ENCODE peak calls at places on chromosomes 3 and 15, in six cellular contexts. A is endothelial cell of umbilical vein, E is IMR-90, C is tibial nerve, K is HepG2, G is NB4. Y is an unnamed sample.

GRCh38 chr3:126677862-126678549 is 23.1 kb upstream of the TXNRD3 start:
- DNase-seq in G (no peak), C (no peak), K (no peak), A (no peak), E (no peak), Y (no peak)

GRCh38 chr3:10554236-10554611 is 48.8 kb upstream of the ATP2B2 start:
- DNase-seq in K (no peak), E (no peak), C (no peak), A (no peak), G (no peak), Y (peak; percentile 67)

GRCh38 chr15:70358871-70359647 is 261.3 kb upstream of the TLE3 start:
- DNase-seq in G (no peak), K (no peak), C (no peak), A (no peak), E (no peak), Y (peak; percentile 56)

GRCh38 chr3:195407511-195408409 is 35.1 kb downstream of the ACAP2 start:
- DNase-seq in K (no peak), E (no peak), A (no peak), G (peak; percentile 15), C (no peak), Y (no peak)

GRCh38 chr15:25847066-25847465 is 16.1 kb downstream of the ATP10A start:
- DNase-seq in A (no peak), C (no peak), K (no peak), G (no peak), E (no peak), Y (no peak)

GRCh38 chr15:79849789-79850188 is 47.0 kb downstream of the MTHFS start:
- DNase-seq in C (no peak), K (peak; percentile 12), G (peak; percentile 54), A (peak; percentile 40), E (peak; percentile 52), Y (no peak)

GRCh38 chr15:90191795-90192494 is 9.2 kb upstream of the SEMA4B start:
- DNase-seq in E (no peak), G (peak; percentile 49), C (peak; percentile 49), K (peak; percentile 90), A (no peak), Y (peak; percentile 93)

GRCh38 chr15:37888356-37888755 is 46.1 kb upstream of the TMCO5A start:
- DNase-seq in C (no peak), G (no peak), E (peak; percentile 16), K (no peak), A (no peak), Y (no peak)

GRCh38 chr15:22960126-22960525 is 20.0 kb downstream of the CYFIP1 start:
- DNase-seq in K (no peak), G (no peak), A (no peak), C (no peak), E (no peak), Y (no peak)

GRCh38 chr15:91193059-91193715 is 93.1 kb downstream of the SV2B start:
- DNase-seq in A (no peak), K (no peak), E (no peak), C (no peak), G (no peak), Y (no peak)

GRCh38 chr15:90819390-90819789 is 49.0 kb upstream of the FURIN start:
- DNase-seq in C (no peak), G (peak; percentile 49), E (no peak), A (no peak), K (no peak), Y (no peak)

GRCh38 chr15:70062321-70062956 is 35.3 kb downstream of the TLE3 start:
- DNase-seq in A (peak; percentile 60), K (no peak), E (peak; percentile 90), C (peak; percentile 70), G (no peak), Y (peak; percentile 90)

GRCh38 chr3:64016941-64017620 is 6.2 kb downstream of the PSMD6 start:
- DNase-seq in C (no peak), A (no peak), K (no peak), E (no peak), G (no peak), Y (no peak)

GRCh38 chr15:100890059-100890720 is 10.6 kb downstream of the ALDH1A3 start:
- DNase-seq in C (no peak), K (no peak), G (no peak), A (peak; percentile 40), E (no peak), Y (no peak)

GRCh38 chr3:185455860-185456259 is 43.0 kb downstream of the TMEM41A start:
- DNase-seq in A (no peak), K (no peak), E (no peak), C (no peak), G (no peak), Y (no peak)

GRCh38 chr3:12963869-12964712 is 109.1 kb downstream of the IQSEC1 start:
- DNase-seq in C (no peak), K (peak; percentile 59), E (peak; percentile 43), A (peak; percentile 70), G (no peak), Y (peak; percentile 47)

GRCh38 chr3:129607391-129608068 is 1.1 kb upstream of the PLXND1 start:
- DNase-seq in E (no peak), C (no peak), G (no peak), K (no peak), A (peak; percentile 50), Y (no peak)
- H3K4me3 ChIP-seq in E (peak overlapping the region; percentile 63), C (peak overlapping the region; percentile 84), G (no peak overlapping the region), K (peak overlapping the region; percentile 77), A (no peak overlapping the region), Y (peak overlapping the region; percentile 44)

GRCh38 chr15:75921732-75922703 is 18.3 kb downstream of the FBXO22 start:
- DNase-seq in E (peak; percentile 83), G (peak; percentile 78), A (peak; percentile 77), K (peak; percentile 51), C (peak; percentile 21), Y (peak; percentile 68)
- TF ChIP-seq CTCF in E (peak; percentile 58), G (peak; percentile 40), A (peak; percentile 44), K (peak; percentile 55), C (no peak), Y (no peak)

DNA sequence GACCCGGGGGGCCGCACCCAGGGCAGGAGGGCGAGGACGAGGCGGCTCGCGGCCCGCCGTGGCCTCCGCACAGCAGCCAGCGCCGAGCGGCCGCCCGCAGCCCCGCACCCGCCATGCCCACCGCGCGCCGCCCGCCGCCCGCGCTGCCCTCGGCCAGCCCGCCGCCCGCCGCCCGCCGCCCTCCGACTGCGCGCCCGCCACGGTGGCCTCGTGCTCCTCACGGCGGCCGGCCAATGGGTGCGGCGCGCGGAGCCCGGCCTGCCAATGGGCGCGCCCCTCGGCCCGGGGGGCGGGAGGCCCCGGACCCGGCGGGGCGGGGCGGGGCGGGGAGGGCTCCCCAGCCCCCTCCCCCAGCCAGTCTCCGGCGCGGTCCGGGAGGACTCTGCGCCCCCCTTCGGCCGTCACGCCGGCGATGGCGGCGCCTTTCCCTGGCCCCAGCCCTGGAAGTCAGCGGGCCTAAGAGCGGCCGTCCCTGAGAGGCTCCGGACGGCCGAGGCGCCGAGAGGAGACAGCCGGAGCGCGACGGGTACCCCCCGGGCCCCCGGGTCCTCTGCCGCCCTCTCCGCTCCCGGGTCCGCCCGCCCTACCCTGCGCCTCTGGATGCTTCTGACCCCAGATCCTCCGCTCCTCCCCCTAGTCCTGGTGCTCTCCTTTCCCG is at the start of gene NT5DC2:
- DNase-seq in C (peak; percentile 48), E (peak; percentile 56), G (peak; percentile 87), K (peak; percentile 46), A (peak; percentile 58), Y (no peak)
- TF ChIP-seq POLR2A in C (no peak), E (no peak), G (no peak), K (no peak), A (peak; percentile 52), Y (no peak)

DNA sequence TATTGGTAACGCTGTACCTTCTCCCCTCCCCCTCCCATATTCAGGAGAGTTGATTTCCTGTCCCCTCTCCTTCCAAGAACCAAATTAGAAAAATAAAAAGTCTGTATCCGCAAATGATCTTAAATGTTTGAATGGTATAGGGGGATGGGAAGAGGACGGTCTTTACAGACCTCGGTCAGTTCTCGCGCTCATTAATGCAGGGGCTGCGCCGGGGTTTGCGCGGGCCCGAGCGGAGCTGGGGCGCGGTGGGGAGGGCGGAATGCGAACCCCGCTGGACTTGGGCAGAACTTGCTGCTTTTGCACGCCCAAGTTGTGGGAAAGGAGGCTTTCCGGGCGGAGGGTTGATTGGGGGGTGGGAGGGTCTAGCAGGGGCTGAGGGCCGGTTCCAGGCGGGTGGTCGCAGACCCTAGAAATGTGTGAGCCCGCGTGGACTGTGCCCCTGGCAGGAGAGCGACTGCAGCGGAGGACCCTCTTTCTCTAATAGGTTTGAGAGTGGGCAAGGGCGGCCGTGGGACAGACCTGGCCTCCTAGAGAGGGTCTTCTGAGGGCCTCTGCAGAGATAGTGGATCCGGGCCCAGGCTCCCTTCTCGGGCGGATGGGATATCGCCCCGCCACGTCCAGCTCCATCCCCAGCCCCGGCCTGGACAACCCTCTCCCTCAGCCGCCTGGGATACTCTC is 11.1 kb downstream of the NR2F2 start:
- DNase-seq in G (no peak), A (peak; percentile 50), K (no peak), C (no peak), E (no peak), Y (no peak)
- H3K4me3 ChIP-seq in G (no peak overlapping the region), A (peak overlapping the region; percentile 74), K (no peak overlapping the region), C (peak overlapping the region; percentile 75), E (peak overlapping the region; percentile 46), Y (no peak overlapping the region)

GRCh38 chr3:123884258-123884831 is at the start of gene MYLK:
- DNase-seq in C (no peak), A (peak; percentile 71), E (peak; percentile 95), G (peak; percentile 79), K (peak; percentile 65), Y (no peak)
- TF ChIP-seq CTCF in C (no peak), A (no peak), E (no peak), G (no peak), K (no peak), Y (no peak)

GRCh38 chr3:100994809-100995208 is 1.6 kb upstream of the ABI3BP start:
- DNase-seq in G (no peak), A (no peak), K (no peak), E (no peak), C (no peak), Y (no peak)

GRCh38 chr3:100994187-100994586 is 966 bp upstream of the ABI3BP start:
- DNase-seq in E (no peak), K (no peak), G (no peak), A (no peak), C (no peak), Y (no peak)

GRCh38 chr3:100988080-100988479 is 5.1 kb downstream of the ABI3BP start:
- DNase-seq in E (no peak), A (no peak), K (no peak), C (no peak), G (no peak), Y (no peak)

GRCh38 chr3:100992086-100993033 is 861 bp downstream of the ABI3BP start:
- DNase-seq in K (no peak), G (no peak), C (no peak), E (peak; percentile 55), A (peak; percentile 88), Y (no peak)

GRCh38 chr3:100993309-100993708 is at the start of gene ABI3BP:
- DNase-seq in C (peak; percentile 56), A (peak; percentile 91), E (peak; percentile 89), G (peak; percentile 5), K (no peak), Y (peak; percentile 63)
- TF ChIP-seq POLR2A in C (no peak), A (peak; percentile 74), E (no peak), G (no peak), K (no peak), Y (no peak)

GRCh38 chr3:38313263-38313662 is 31.2 kb downstream of the SLC22A14 start:
- DNase-seq in G (no peak), E (no peak), C (no peak), K (no peak), A (no peak), Y (no peak)
- H3K4me3 ChIP-seq in G (no peak overlapping the region), E (no peak overlapping the region), C (no peak overlapping the region), K (no peak overlapping the region), A (no peak overlapping the region), Y (no peak overlapping the region)

GRCh38 chr3:48408823-48409281 is 21.0 kb downstream of the PLXNB1 start:
- DNase-seq in E (no peak), A (no peak), C (peak; percentile 8), K (no peak), G (peak; percentile 50), Y (no peak)
- TF ChIP-seq CTCF in E (no peak), A (no peak), C (no peak), K (peak; percentile 34), G (peak; percentile 13), Y (no peak)